ENCODE peak calls at places on chromosome 17, in six cellular contexts. One of them, this sample, is unnamed. For H3K4me1, the result is how much of the 10 kb centered on the place peaks cover.

GRCh38 chr17:61662771-61663170 is 71.8 kb upstream of the NACA2 start:
- DNase-seq in lower lobe of right lung: no peak
- DNase-seq in psoas muscle: no peak
- DNase-seq in spleen: no peak
- DNase-seq in cardiac muscle cell: no peak
- DNase-seq in neuronal stem cell: no peak
- DNase-seq in this sample: no peak

GRCh38 chr17:65121916-65122821 is 15.0 kb upstream of the RGS9 start:
- DNase-seq in lower lobe of right lung: no peak
- DNase-seq in psoas muscle: no peak
- DNase-seq in spleen: no peak
- DNase-seq in cardiac muscle cell: no peak
- DNase-seq in neuronal stem cell: no peak
- DNase-seq in this sample: no peak

GRCh38 chr17:35423761-35424160 is 8.5 kb downstream of the SLFN12 start:
- DNase-seq in lower lobe of right lung: no peak
- DNase-seq in psoas muscle: no peak
- DNase-seq in spleen: no peak
- DNase-seq in cardiac muscle cell: no peak
- DNase-seq in neuronal stem cell: no peak
- DNase-seq in this sample: no peak

GRCh38 chr17:17061516-17061915 is 19.3 kb downstream of the MPRIP start:
- DNase-seq in lower lobe of right lung: no peak
- DNase-seq in psoas muscle: no peak
- DNase-seq in spleen: peak
- DNase-seq in cardiac muscle cell: no peak
- DNase-seq in neuronal stem cell: no peak
- DNase-seq in this sample: no peak

GRCh38 chr17:55037828-55038227 is 69.3 kb downstream of the STXBP4 start:
- DNase-seq in lower lobe of right lung: no peak
- DNase-seq in psoas muscle: no peak
- DNase-seq in spleen: no peak
- DNase-seq in cardiac muscle cell: no peak
- DNase-seq in neuronal stem cell: no peak
- DNase-seq in this sample: peak

GRCh38 chr17:80892900-80893603 is 98.6 kb upstream of the CHMP6 start:
- DNase-seq in lower lobe of right lung: no peak
- DNase-seq in psoas muscle: peak
- DNase-seq in spleen: no peak
- DNase-seq in cardiac muscle cell: no peak
- DNase-seq in neuronal stem cell: no peak
- DNase-seq in this sample: no peak

GRCh38 chr17:81651692-81652091 is 4.7 kb downstream of the PDE6G start:
- DNase-seq in lower lobe of right lung: no peak
- DNase-seq in psoas muscle: no peak
- DNase-seq in spleen: no peak
- DNase-seq in cardiac muscle cell: no peak
- DNase-seq in neuronal stem cell: no peak
- DNase-seq in this sample: no peak

GRCh38 chr17:71438631-71439146 is 682.1 kb upstream of the SOX9 start:
- DNase-seq in lower lobe of right lung: no peak
- DNase-seq in psoas muscle: no peak
- DNase-seq in spleen: no peak
- DNase-seq in cardiac muscle cell: peak
- DNase-seq in neuronal stem cell: no peak
- DNase-seq in this sample: no peak

DNA sequence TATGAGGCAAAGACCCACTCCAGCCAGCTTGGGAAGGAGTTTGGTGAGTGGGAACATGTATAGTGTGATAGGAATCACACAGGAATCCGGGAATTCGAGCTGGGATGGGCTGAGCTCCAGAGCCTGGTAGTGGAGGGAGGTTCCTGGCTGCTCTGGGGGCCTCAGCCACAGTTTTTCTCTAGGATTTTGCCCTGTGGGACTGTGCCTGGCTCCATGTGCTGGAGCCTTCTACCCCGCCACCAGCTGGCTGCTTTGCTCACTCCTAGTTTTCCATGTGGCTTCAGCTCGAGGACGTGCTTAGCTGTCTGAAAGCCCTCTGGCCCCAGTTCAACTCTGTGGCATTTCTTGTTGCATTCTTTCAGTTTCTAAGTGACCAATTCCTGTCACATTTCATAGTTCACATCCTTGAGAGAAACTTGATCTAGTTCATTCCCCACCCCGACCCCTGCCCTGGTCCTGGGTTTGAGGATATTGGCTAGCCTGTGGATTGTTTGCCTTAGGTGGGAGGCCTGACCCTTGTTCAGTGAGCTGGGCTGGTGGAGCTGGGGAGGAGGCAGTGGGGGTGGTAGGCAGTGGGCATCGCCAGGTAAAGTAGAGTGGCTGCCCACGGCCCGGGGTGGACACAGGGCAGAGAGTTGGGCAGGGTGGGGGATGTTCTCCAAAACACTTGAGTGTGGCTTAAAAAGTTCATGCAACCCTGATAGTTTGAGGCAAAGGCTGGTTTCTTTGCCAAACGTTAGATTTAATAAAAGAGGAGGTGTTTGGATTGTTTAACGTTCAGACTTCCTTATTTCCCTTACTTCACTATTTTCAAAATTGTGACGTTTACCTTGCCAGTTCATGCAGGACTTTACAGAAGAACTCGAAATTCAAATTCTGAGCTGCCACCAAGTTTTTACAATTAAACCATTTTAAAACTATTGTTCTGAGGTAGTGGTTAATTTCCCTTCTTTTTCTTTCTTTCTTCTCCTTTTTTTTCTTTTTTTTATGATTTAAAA is 5.2 kb downstream of the SEC14L1 start:
- DNase-seq in lower lobe of right lung: peak
- DNase-seq in psoas muscle: peak
- DNase-seq in spleen: peak
- DNase-seq in cardiac muscle cell: peak
- DNase-seq in neuronal stem cell: no peak
- DNase-seq in this sample: no peak
- H3K4me1 ChIP-seq in lower lobe of right lung: half or more
- H3K4me1 ChIP-seq in psoas muscle: half or more
- H3K4me1 ChIP-seq in spleen: half or more
- H3K4me1 ChIP-seq in cardiac muscle cell: under half
- H3K4me1 ChIP-seq in neuronal stem cell: under half
- H3K4me1 ChIP-seq in this sample: under half

GRCh38 chr17:2602597-2603017 is 9.2 kb downstream of the PAFAH1B1 start:
- DNase-seq in lower lobe of right lung: no peak
- DNase-seq in psoas muscle: no peak
- DNase-seq in spleen: no peak
- DNase-seq in cardiac muscle cell: no peak
- DNase-seq in neuronal stem cell: no peak
- DNase-seq in this sample: no peak
- H3K4me1 ChIP-seq in lower lobe of right lung: half or more
- H3K4me1 ChIP-seq in psoas muscle: half or more
- H3K4me1 ChIP-seq in spleen: half or more
- H3K4me1 ChIP-seq in cardiac muscle cell: under half
- H3K4me1 ChIP-seq in neuronal stem cell: under half
- H3K4me1 ChIP-seq in this sample: under half

GRCh38 chr17:77466140-77466539 is 325.4 kb downstream of the SEC14L1 start:
- DNase-seq in lower lobe of right lung: peak
- DNase-seq in psoas muscle: no peak
- DNase-seq in spleen: peak
- DNase-seq in cardiac muscle cell: peak
- DNase-seq in neuronal stem cell: no peak
- DNase-seq in this sample: no peak

GRCh38 chr17:77465358-77466041 is 324.7 kb downstream of the SEC14L1 start:
- DNase-seq in lower lobe of right lung: peak
- DNase-seq in psoas muscle: no peak
- DNase-seq in spleen: peak
- DNase-seq in cardiac muscle cell: no peak
- DNase-seq in neuronal stem cell: no peak
- DNase-seq in this sample: no peak

GRCh38 chr17:77464988-77465357 is 324.2 kb downstream of the SEC14L1 start:
- DNase-seq in lower lobe of right lung: no peak
- DNase-seq in psoas muscle: no peak
- DNase-seq in spleen: no peak
- DNase-seq in cardiac muscle cell: no peak
- DNase-seq in neuronal stem cell: no peak
- DNase-seq in this sample: no peak

GRCh38 chr17:77467513-77467912 is 326.7 kb downstream of the SEC14L1 start:
- DNase-seq in lower lobe of right lung: peak
- DNase-seq in psoas muscle: peak
- DNase-seq in spleen: no peak
- DNase-seq in cardiac muscle cell: no peak
- DNase-seq in neuronal stem cell: no peak
- DNase-seq in this sample: no peak

DNA sequence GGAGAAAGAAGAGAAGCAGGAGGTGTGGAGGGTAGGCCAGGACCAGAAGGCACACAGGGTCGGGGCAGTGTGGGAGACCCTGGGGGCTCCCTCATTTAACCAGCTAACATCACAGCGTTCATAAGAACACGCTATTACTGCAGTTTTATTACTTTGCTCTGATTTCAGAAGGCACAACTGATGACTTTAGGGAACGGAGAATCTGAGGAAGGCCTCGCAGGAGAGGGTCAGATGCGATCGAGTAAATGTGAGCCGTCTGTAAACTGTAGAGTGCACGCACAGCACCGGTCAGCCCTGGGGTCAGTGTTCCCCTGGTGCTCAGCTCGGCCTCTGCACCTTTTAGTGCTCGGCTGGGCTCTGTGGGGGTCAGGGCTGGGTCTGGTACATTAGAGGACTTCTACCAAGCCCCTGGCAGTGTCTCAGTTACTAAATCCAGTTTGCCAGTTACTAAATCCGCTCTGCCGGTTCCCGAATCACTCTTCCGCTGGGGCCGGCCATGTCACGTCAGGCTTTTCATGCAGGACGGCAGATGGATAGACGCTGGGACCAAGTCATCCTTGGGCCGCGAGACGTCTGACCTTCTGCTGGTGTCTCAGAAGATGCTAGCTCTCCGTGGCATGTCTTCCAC is 325.9 kb downstream of the SEC14L1 start:
- DNase-seq in lower lobe of right lung: no peak
- DNase-seq in psoas muscle: peak
- DNase-seq in spleen: no peak
- DNase-seq in cardiac muscle cell: no peak
- DNase-seq in neuronal stem cell: no peak
- DNase-seq in this sample: no peak
- H3K4me1 ChIP-seq in lower lobe of right lung: half or more
- H3K4me1 ChIP-seq in psoas muscle: under half
- H3K4me1 ChIP-seq in spleen: half or more
- H3K4me1 ChIP-seq in cardiac muscle cell: half or more
- H3K4me1 ChIP-seq in neuronal stem cell: under half
- H3K4me1 ChIP-seq in this sample: half or more

GRCh38 chr17:45987706-45988105 is 11.3 kb upstream of the STH start:
- DNase-seq in lower lobe of right lung: no peak
- DNase-seq in psoas muscle: no peak
- DNase-seq in spleen: no peak
- DNase-seq in cardiac muscle cell: no peak
- DNase-seq in neuronal stem cell: no peak
- DNase-seq in this sample: no peak
- H3K4me1 ChIP-seq in lower lobe of right lung: under half
- H3K4me1 ChIP-seq in psoas muscle: under half
- H3K4me1 ChIP-seq in spleen: under half
- H3K4me1 ChIP-seq in cardiac muscle cell: under half
- H3K4me1 ChIP-seq in neuronal stem cell: under half
- H3K4me1 ChIP-seq in this sample: under half

GRCh38 chr17:7313890-7314718 is 1.1 kb downstream of the GPS2 start:
- DNase-seq in lower lobe of right lung: no peak
- DNase-seq in psoas muscle: no peak
- DNase-seq in spleen: no peak
- DNase-seq in cardiac muscle cell: no peak
- DNase-seq in neuronal stem cell: no peak
- DNase-seq in this sample: no peak

GRCh38 chr17:7314719-7315569 is at the start of gene GPS2:
- DNase-seq in lower lobe of right lung: peak
- DNase-seq in psoas muscle: peak
- DNase-seq in spleen: peak
- DNase-seq in cardiac muscle cell: peak
- DNase-seq in neuronal stem cell: peak
- DNase-seq in this sample: peak

GRCh38 chr17:7311110-7311698 is 3.8 kb downstream of the EIF5A start:
- DNase-seq in lower lobe of right lung: no peak
- DNase-seq in psoas muscle: no peak
- DNase-seq in spleen: no peak
- DNase-seq in cardiac muscle cell: no peak
- DNase-seq in neuronal stem cell: no peak
- DNase-seq in this sample: no peak

GRCh38 chr17:7313028-7313889 is 1.9 kb downstream of the GPS2 start:
- DNase-seq in lower lobe of right lung: peak
- DNase-seq in psoas muscle: no peak
- DNase-seq in spleen: no peak
- DNase-seq in cardiac muscle cell: no peak
- DNase-seq in neuronal stem cell: no peak
- DNase-seq in this sample: no peak

DNA sequence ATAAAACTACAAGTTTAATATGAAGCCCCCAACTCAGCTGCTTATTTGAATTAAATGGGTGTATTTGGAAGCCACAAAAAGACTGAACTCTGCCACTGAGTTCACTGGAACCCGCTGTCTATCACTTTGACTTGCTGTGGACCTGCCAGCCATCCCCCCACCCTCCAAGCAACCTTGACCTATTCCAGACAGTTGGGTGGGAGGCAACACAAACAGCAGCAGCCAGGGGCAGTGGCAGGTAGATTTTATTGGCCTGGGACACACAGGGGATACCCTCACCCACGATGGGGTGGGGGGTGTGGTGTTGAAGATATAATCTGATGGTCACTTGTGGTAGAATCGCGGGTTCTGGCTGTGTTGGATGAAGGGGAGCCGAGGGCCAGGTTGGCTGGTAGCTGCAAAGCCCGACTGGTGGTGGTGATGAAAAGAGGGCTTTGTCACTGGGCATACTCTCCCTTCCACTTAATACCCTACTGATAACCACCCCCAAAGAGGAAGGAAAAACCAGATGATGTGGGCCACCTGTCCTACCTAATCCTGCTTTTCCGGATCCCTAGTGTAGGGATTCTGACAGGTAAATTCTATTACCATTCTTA is 2.6 kb downstream of the GPS2 start:
- DNase-seq in lower lobe of right lung: peak
- DNase-seq in psoas muscle: no peak
- DNase-seq in spleen: no peak
- DNase-seq in cardiac muscle cell: no peak
- DNase-seq in neuronal stem cell: no peak
- DNase-seq in this sample: no peak
- H3K4me1 ChIP-seq in lower lobe of right lung: under half
- H3K4me1 ChIP-seq in psoas muscle: half or more
- H3K4me1 ChIP-seq in spleen: half or more
- H3K4me1 ChIP-seq in cardiac muscle cell: under half
- H3K4me1 ChIP-seq in neuronal stem cell: under half
- H3K4me1 ChIP-seq in this sample: under half

GRCh38 chr17:14311186-14311705 is 10.4 kb downstream of the HS3ST3B1 start:
- DNase-seq in lower lobe of right lung: no peak
- DNase-seq in psoas muscle: no peak
- DNase-seq in spleen: no peak
- DNase-seq in cardiac muscle cell: no peak
- DNase-seq in neuronal stem cell: no peak
- DNase-seq in this sample: no peak
- H3K4me1 ChIP-seq in lower lobe of right lung: under half
- H3K4me1 ChIP-seq in psoas muscle: under half
- H3K4me1 ChIP-seq in spleen: half or more
- H3K4me1 ChIP-seq in cardiac muscle cell: under half
- H3K4me1 ChIP-seq in neuronal stem cell: under half
- H3K4me1 ChIP-seq in this sample: under half

GRCh38 chr17:34255841-34256240 is 756 bp downstream of the CCL2 start:
- DNase-seq in lower lobe of right lung: no peak
- DNase-seq in psoas muscle: no peak
- DNase-seq in spleen: no peak
- DNase-seq in cardiac muscle cell: no peak
- DNase-seq in neuronal stem cell: no peak
- DNase-seq in this sample: no peak
- H3K4me1 ChIP-seq in lower lobe of right lung: half or more
- H3K4me1 ChIP-seq in psoas muscle: under half
- H3K4me1 ChIP-seq in spleen: half or more
- H3K4me1 ChIP-seq in cardiac muscle cell: under half
- H3K4me1 ChIP-seq in neuronal stem cell: under half
- H3K4me1 ChIP-seq in this sample: under half

GRCh38 chr17:40307001-40307690 is 1.8 kb upstream of the RARA start:
- DNase-seq in lower lobe of right lung: no peak
- DNase-seq in psoas muscle: no peak
- DNase-seq in spleen: peak
- DNase-seq in cardiac muscle cell: no peak
- DNase-seq in neuronal stem cell: no peak
- DNase-seq in this sample: no peak
- H3K4me1 ChIP-seq in lower lobe of right lung: half or more
- H3K4me1 ChIP-seq in psoas muscle: half or more
- H3K4me1 ChIP-seq in spleen: half or more
- H3K4me1 ChIP-seq in cardiac muscle cell: half or more
- H3K4me1 ChIP-seq in neuronal stem cell: under half
- H3K4me1 ChIP-seq in this sample: half or more

This sample was measured in naive thymus-derived CD4-positive, alpha-beta T cell.